ENCODE peak calls at places on chromosomes 1 and 21, in four cellular contexts. K is K562, Y is HepG2, Q is GM12878. U is an unnamed sample.

GRCh38 chr1:150235436-150235851 is 468 bp downstream of the ANP32E start:
- DNase-seq in Q (no peak), Y (no peak), K (peak), U (no peak)

GRCh38 chr1:201602413-201603265 is 63.7 kb downstream of the NAV1 start:
- DNase-seq in Q (no peak), Y (no peak), K (peak), U (no peak)

GRCh38 chr21:41810597-41810932 is 43.7 kb upstream of the RIPK4 start:
- DNase-seq in Y (no peak), Q (no peak), K (no peak), U (no peak)

GRCh38 chr1:218524526-218524925 is 179.4 kb downstream of the TGFB2 start:
- DNase-seq in Y (no peak), Q (no peak), K (no peak), U (no peak)

GRCh38 chr1:18957136-18957521 is 653 bp upstream of the IFFO2 start:
- DNase-seq in Q (no peak), K (no peak), Y (no peak), U (peak)

GRCh38 chr1:226662704-226663326 is 76.3 kb downstream of the ITPKB start:
- DNase-seq in Y (no peak), Q (peak), K (no peak), U (no peak)

GRCh38 chr1:154568165-154568815 is 712 bp downstream of the CHRNB2 start:
- DNase-seq in Q (no peak), Y (no peak), K (no peak), U (no peak)

GRCh38 chr1:162944974-162945639 is 84.1 kb upstream of the CCDC190 start:
- DNase-seq in Q (no peak), K (no peak), Y (no peak), U (no peak)

GRCh38 chr1:23559985-23560755 is 869 bp upstream of the ID3 start:
- DNase-seq in K (no peak), Q (no peak), Y (no peak), U (no peak)

GRCh38 chr1:177334856-177335255 is 164.1 kb downstream of the BRINP2 start:
- DNase-seq in Q (no peak), K (no peak), Y (no peak), U (no peak)

GRCh38 chr1:115807723-115808122 is 33.2 kb downstream of the NHLH2 start:
- DNase-seq in Y (peak), K (peak), Q (peak), U (peak)

GRCh38 chr1:47935856-47936255 is 61.3 kb downstream of the TRABD2B start:
- DNase-seq in K (no peak), Y (no peak), Q (no peak), U (no peak)

GRCh38 chr1:227923353-227924167 is 24.2 kb downstream of the WNT9A start:
- DNase-seq in Q (no peak), K (no peak), Y (no peak), U (no peak)

GRCh38 chr1:29802181-29803068 is 566.1 kb downstream of the PTPRU start:
- DNase-seq in Q (no peak), K (no peak), Y (no peak), U (no peak)

GRCh38 chr21:33761104-33762036 is 119.1 kb downstream of the ITSN1 start:
- DNase-seq in K (peak), Y (peak), Q (no peak), U (no peak)

GRCh38 chr1:198492872-198493271 is 47.6 kb downstream of the ATP6V1G3 start:
- DNase-seq in Q (no peak), K (no peak), Y (no peak), U (no peak)

GRCh38 chr1:185670187-185670627 is 64.0 kb upstream of the HMCN1 start:
- DNase-seq in Y (no peak), K (no peak), Q (no peak), U (peak)

GRCh38 chr1:6645022-6645421 is 20.4 kb downstream of the THAP3 start:
- DNase-seq in Q (no peak), Y (no peak), K (no peak), U (no peak)

GRCh38 chr1:6648556-6648955 is 23.9 kb downstream of the THAP3 start:
- DNase-seq in Y (no peak), K (no peak), Q (no peak), U (no peak)

GRCh38 chr1:6651889-6652288 is 27.2 kb downstream of the THAP3 start:
- DNase-seq in Q (no peak), Y (no peak), K (no peak), U (no peak)

DNA sequence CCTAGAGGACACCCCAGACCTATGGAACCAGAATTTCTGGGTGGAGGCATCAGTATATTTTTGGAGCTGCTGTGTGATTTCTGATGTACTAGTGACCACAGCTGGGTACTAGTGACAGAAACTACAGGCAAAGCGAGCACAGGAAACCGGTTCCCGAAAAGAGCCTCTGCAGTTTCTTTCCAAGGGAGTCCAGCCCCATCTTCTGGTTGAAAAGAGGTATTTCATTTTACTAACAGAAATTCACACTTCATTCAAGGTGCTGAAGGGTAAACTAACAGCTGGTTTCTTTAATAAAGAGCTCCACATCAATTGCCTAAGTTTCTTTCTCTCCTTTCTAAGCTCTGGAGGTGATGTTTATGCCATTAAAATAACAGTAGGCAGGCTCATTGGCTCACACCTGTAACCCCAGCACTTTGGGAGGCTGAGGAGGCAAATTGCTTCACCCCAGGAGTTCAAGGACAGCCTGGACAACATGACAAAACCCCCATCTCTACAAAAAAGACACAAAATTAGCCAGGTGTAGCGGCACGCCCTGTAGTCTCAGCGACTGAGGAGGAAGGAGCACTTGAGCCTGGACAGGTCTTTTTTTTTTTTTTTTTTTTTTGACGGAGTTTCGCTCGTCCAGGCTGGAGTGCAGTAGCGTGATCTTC is 22.0 kb downstream of the THAP3 start:
- DNase-seq in Q (no peak), K (peak), Y (peak), U (peak)
- TF ChIP-seq TCF7 in Q (no peak), K (no peak), Y (no peak), U (no peak)

DNA sequence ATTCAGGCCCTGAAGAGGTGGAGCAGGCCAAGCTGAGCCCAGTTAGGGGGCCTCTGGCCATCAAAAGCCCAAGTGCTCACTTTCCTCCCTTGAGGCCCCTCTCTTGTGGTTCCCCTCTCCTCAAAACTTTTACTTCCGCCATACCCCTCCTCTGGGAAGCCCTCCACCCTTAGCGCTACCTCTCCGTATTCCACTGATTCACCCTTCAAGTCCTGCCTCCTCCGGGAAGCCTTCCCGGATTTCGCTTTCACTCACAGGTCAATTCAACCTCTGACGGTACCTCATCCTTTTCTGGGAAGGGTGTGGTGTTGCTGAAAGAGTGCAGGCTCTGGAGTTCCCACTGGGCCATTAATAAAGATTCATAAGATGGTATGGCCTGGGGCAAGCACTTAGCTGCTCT is 19.1 kb downstream of the SPOCD1 start:
- DNase-seq in K (no peak), Y (no peak), Q (no peak), U (no peak)
- TF ChIP-seq TCF7 in K (no peak), Y (no peak), Q (no peak), U (no peak)

DNA sequence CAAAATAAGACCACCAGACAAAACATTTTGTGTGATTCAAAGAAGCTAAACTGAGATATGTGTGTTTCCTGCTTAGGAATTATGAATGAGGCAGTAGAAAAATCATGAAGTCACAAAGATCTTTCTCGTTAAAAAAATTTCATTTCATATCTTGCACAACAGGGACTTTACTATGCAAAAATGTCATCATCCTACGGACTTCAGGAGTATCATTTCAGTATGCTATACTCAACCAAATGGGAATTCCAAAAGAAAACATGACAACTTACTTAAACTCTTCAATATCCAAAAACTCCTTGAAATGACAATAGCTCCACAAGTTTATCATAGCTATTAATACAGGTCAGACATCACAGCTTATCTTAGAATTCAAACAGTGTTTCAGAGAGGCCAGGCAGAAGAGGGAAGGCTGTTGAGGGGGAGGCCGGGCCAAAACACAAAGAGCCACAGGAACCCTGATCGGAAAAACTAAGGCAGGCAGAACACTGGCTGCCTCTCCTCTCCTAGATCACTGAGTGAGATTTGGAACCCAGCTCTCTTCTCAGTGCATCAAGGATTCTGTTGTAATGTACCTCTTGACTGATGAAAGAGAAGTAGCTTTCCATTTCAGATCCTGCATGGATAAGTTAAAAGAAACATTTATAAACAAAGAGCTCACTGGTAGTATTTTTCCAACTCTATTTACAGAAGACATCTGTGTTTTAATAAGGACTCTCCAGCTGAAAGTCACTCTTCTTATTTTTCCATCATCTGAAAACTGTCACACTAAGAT is 66.9 kb downstream of the TESK2 start:
- DNase-seq in Q (no peak), Y (no peak), K (no peak), U (no peak)
- TF ChIP-seq TCF7 in Q (no peak), Y (no peak), K (no peak), U (no peak)

GRCh38 chr1:2087766-2088165 is 37.6 kb downstream of the PRKCZ start:
- DNase-seq in Y (no peak), K (no peak), Q (no peak), U (no peak)

GRCh38 chr1:2090216-2090890 is 40.1 kb downstream of the PRKCZ start:
- DNase-seq in Q (no peak), Y (no peak), K (no peak), U (no peak)

GRCh38 chr1:2086446-2087082 is 36.4 kb downstream of the PRKCZ start:
- DNase-seq in Y (no peak), Q (no peak), K (no peak), U (no peak)

GRCh38 chr1:2089051-2089450 is 38.8 kb downstream of the PRKCZ start:
- DNase-seq in K (no peak), Q (no peak), Y (no peak), U (no peak)

DNA sequence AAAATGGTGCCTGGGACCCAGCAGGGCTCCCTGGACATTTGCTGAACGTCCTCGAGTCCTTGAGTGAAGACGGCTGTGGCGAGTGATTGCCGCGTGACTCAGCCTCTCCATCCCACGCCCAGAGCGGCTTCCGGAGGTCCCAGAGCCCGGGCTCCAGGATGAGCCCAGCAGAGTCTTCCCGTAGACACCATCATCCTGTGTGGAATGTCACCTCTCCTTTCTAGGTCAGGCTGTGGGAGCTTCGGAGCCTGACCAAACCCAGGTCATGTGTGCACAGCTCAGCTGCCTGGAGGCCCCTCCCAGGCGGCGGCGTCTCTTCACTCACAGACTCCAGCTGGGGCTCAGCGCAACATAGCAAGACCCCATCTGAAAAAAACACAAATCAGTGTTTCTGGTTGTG is 38.2 kb downstream of the PRKCZ start:
- DNase-seq in Y (no peak), Q (no peak), K (no peak), U (no peak)
- TF ChIP-seq TCF7 in Y (no peak), Q (no peak), K (no peak), U (no peak)

GRCh38 chr1:95197616-95198252 is 36.3 kb upstream of the RWDD3 start:
- DNase-seq in K (no peak), Y (no peak), Q (no peak), U (no peak)
- TF ChIP-seq TCF7 in K (no peak), Y (no peak), Q (no peak), U (no peak)

GRCh38 chr1:54808443-54809207 is 7.5 kb upstream of the TTC22 start:
- DNase-seq in Y (no peak), Q (no peak), K (no peak), U (no peak)

GRCh38 chr1:54807756-54808155 is 6.6 kb upstream of the TTC22 start:
- DNase-seq in K (no peak), Y (no peak), Q (no peak), U (no peak)

GRCh38 chr1:54805466-54805865 is 4.3 kb upstream of the TTC22 start:
- DNase-seq in Q (no peak), K (no peak), Y (no peak), U (no peak)

GRCh38 chr1:54805981-54806381 is 4.9 kb upstream of the TTC22 start:
- DNase-seq in K (no peak), Q (no peak), Y (no peak), U (no peak)

DNA sequence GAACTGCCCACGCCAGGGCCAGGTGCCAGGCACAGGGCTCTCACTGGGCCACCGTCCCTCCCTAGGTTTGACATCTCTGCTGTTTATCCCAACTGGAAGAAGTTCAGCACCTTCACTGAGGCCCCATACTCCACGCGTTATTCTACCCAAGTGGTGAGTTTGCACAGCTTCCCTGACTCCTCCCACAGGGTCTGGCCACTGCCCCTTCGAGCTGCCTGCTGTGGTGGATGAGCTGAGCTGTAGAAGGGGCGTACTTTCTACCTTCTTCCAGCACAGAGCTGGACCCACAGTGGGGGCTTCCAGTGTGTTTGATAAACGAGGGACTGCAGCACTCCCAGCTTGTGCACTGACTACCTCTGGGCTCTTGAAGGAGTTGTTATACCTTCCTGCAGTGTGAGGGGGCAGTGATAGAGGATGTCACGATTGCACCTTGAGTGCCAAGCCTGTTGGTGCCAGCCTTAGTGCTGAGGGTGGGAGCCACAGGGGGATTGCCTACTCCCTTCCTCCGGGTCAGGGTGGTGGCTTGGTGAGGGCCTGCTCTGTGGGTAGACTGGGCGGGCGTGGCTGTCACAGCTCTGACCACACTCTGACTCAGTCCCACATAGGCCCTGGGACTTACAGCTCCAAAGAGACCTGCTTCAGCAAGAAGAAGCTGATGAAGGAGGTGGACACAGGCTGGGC is 5.9 kb upstream of the TTC22 start:
- DNase-seq in Y (no peak), Q (no peak), K (no peak), U (no peak)
- TF ChIP-seq TCF7 in Y (no peak), Q (no peak), K (no peak), U (no peak)

GRCh38 chr1:40711465-40712404 is 20.2 kb downstream of the NFYC start:
- DNase-seq in K (peak), Q (no peak), Y (peak), U (no peak)
- TF ChIP-seq TCF7 in K (no peak), Q (no peak), Y (peak), U (no peak)

GRCh38 chr1:6785318-6785712 is at the start of gene CAMTA1:
- DNase-seq in K (no peak), Q (no peak), Y (no peak), U (no peak)

GRCh38 chr1:6783956-6784559 is 1.2 kb upstream of the CAMTA1 start:
- DNase-seq in Y (no peak), K (no peak), Q (no peak), U (no peak)

GRCh38 chr1:6783221-6783620 is 2.0 kb upstream of the CAMTA1 start:
- DNase-seq in K (no peak), Y (no peak), Q (no peak), U (no peak)

GRCh38 chr1:6784560-6785317 is 515 bp upstream of the CAMTA1 start:
- DNase-seq in Y (peak), Q (peak), K (peak), U (peak)

DNA sequence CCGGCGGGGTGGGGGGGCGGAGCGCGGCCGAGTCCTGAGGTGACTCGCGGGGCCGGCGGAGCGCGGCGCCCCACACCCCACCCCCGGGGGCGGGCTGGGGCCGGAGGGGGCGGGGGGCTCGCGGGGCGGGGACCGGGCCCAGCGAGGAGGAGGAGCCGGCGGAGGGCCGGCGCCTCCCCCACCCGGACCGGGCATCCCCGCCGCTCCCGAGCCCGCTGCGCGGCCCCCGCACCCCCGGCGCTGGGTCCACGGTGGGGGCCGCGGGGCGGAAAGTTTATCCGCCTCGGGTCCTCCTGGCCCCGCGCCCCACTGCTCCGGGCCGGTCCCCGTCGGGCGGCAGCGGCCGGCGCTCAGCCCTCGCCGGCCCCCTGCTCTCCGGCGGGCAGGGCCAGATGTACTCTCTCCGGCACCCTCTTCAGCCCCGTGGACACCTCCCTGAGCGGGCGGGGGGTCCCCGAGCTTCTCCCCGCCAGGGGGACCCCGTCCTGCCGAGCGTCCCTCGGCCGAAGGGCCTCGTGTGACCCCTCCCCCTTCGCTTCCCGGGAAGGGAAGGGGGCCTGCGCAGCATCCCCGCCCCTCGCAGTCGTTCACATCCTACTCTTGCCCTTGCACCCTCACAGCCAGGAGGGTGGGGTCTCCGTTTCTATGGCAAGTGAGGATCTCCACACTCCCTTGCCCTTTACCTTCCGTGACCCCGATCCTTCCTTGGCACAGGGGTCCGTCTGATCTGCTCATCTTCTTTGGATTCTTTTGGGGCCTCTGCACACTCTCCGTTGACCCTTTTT is 659 bp downstream of the CAMTA1 start:
- DNase-seq in K (peak), Y (no peak), Q (no peak), U (peak)
- TF ChIP-seq TCF7 in K (no peak), Y (no peak), Q (no peak), U (no peak)